ENCODE peak calls at places on chromosome 19, in six cellular contexts. T is IMR-90, H is lung, Q is fibroblast of mammary gland, O is GM23338, S is Peyer's patch. Y is an unnamed sample.

GRCh38 chr19:31555634-31556215 is 206.5 kb upstream of the TSHZ3 start:
- DNase-seq in Q (no peak), S (no peak), O (no peak), H (no peak), T (no peak), Y (no peak)

GRCh38 chr19:34254552-34255432 is at the start of gene GARRE1:
- DNase-seq in T (peak; percentile 24), S (peak; percentile 73), Q (no peak), O (peak; percentile 72), H (no peak), Y (peak; percentile 45)

GRCh38 chr19:43780706-43781525 is at the start of gene KCNN4:
- DNase-seq in T (peak; percentile 67), S (peak; percentile 80), H (no peak), Q (peak; percentile 87), O (no peak), Y (no peak)

GRCh38 chr19:42028304-42029216 is 34.5 kb upstream of the ATP1A3 start:
- DNase-seq in H (no peak), S (no peak), Q (no peak), T (no peak), O (peak; percentile 85), Y (no peak)

GRCh38 chr19:6753178-6754031 is 13.8 kb downstream of the SH2D3A start:
- DNase-seq in T (peak; percentile 15), S (peak; percentile 93), Q (peak; percentile 69), O (peak; percentile 99), H (peak; percentile 86), Y (peak; percentile 78)

GRCh38 chr19:54473071-54473941 is at the start of gene CDC42EP5:
- DNase-seq in O (peak; percentile 46), T (peak; percentile 85), H (no peak), S (peak; percentile 83), Q (peak; percentile 78), Y (peak; percentile 82)

GRCh38 chr19:12665646-12666304 is 767 bp downstream of the MAN2B1 start:
- DNase-seq in S (no peak), Q (no peak), T (peak; percentile 10), H (no peak), O (no peak), Y (no peak)

GRCh38 chr19:54426291-54426918 is 11.1 kb downstream of the TTYH1 start:
- DNase-seq in Q (no peak), O (no peak), T (no peak), H (no peak), S (no peak), Y (no peak)

GRCh38 chr19:53951436-53951835 is 11.3 kb upstream of the CACNG8 start:
- DNase-seq in T (no peak), H (no peak), S (no peak), O (peak; percentile 51), Q (no peak), Y (no peak)

GRCh38 chr19:1841209-1841924 is 6.9 kb downstream of the REXO1 start:
- DNase-seq in Q (no peak), S (no peak), H (no peak), T (no peak), O (no peak), Y (no peak)
- H3K4me3 ChIP-seq in Q (no peak overlapping the region), S (no peak overlapping the region), H (no peak overlapping the region), T (no peak overlapping the region), O (no peak overlapping the region), Y (peak overlapping the region; percentile 64)

DNA sequence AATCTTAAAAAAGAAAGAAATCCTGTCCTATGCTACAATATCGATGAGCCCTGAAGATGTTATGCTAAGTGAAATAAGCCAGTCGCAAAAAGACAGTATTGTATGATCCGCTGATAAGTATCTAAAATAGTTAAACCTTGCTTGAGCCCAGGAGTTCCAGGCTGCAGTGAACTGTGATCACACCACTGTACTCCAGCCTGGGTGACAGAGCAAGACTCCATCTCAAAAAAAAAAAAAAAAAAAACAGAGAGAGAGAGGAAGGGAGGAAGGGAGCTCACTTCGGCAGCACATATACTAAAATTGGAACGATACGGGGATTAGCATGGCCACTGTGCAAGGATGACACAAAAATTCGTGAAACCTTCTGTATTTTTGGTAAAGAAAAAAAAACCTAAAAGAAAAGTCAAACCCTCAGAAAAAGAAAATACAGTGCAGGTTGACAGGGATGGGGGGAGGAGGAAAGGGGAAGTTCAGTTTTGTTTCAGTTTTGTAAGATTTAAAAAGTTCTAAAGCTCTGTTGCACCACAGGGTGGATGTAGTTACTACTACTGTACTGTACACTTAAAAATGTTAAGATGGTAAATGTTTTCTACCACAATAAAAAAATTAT is 8.4 kb downstream of the CLASRP start:
- DNase-seq in H (no peak), Q (no peak), T (no peak), S (no peak), O (no peak), Y (no peak)
- H3K4me3 ChIP-seq in H (no peak overlapping the region), Q (no peak overlapping the region), T (no peak overlapping the region), S (no peak overlapping the region), O (no peak overlapping the region), Y (no peak overlapping the region)

GRCh38 chr19:3444695-3445234 is 35.6 kb downstream of the SMIM24 start:
- DNase-seq in S (no peak), O (no peak), T (no peak), H (no peak), Q (no peak), Y (no peak)
- H3K4me3 ChIP-seq in S (no peak overlapping the region), O (peak overlapping the region; percentile 50), T (no peak overlapping the region), H (no peak overlapping the region), Q (no peak overlapping the region), Y (peak overlapping the region; percentile 32)

GRCh38 chr19:15191982-15192381 is 8.8 kb downstream of the NOTCH3 start:
- DNase-seq in H (no peak), Q (no peak), T (no peak), S (no peak), O (no peak), Y (no peak)
- H3K4me3 ChIP-seq in H (no peak overlapping the region), Q (no peak overlapping the region), T (no peak overlapping the region), S (no peak overlapping the region), O (no peak overlapping the region), Y (no peak overlapping the region)

Y was measured in left ventricle myocardium inferior.